ENCODE peak calls at places on chromosome X, in five cellular contexts. One of them, this sample, is unnamed.

GRCh38 chrX:71935542-71935941 is 24.9 kb downstream of the NHSL2 start:
- DNase-seq in IMR-90: no peak
- DNase-seq in A549: no peak
- DNase-seq in HepG2: no peak
- DNase-seq in H1: no peak
- DNase-seq in this sample: no peak

GRCh38 chrX:98380106-98380505 is 1496.4 kb downstream of the RPA4 start:
- DNase-seq in IMR-90: no peak
- DNase-seq in A549: no peak
- DNase-seq in HepG2: no peak
- DNase-seq in H1: peak
- DNase-seq in this sample: no peak

GRCh38 chrX:106621836-106622235 is 10.1 kb downstream of the RADX start:
- DNase-seq in IMR-90: no peak
- DNase-seq in A549: no peak
- DNase-seq in HepG2: no peak
- DNase-seq in H1: no peak
- DNase-seq in this sample: no peak

GRCh38 chrX:71111851-71112468 is 583 bp upstream of the IL2RG start:
- DNase-seq in IMR-90: no peak
- DNase-seq in A549: no peak
- DNase-seq in HepG2: no peak
- DNase-seq in H1: no peak
- DNase-seq in this sample: no peak

GRCh38 chrX:106168107-106168506 is at the start of gene PWWP3B:
- DNase-seq in IMR-90: no peak
- DNase-seq in A549: no peak
- DNase-seq in HepG2: no peak
- DNase-seq in H1: no peak
- DNase-seq in this sample: peak

GRCh38 chrX:63855896-63856295 is 70.9 kb upstream of the ARHGEF9 start:
- DNase-seq in IMR-90: peak
- DNase-seq in A549: no peak
- DNase-seq in HepG2: no peak
- DNase-seq in H1: no peak
- DNase-seq in this sample: no peak

GRCh38 chrX:36978886-36979285 is 29.3 kb upstream of the FAM47C start:
- DNase-seq in IMR-90: peak
- DNase-seq in A549: no peak
- DNase-seq in HepG2: no peak
- DNase-seq in H1: no peak
- DNase-seq in this sample: no peak

GRCh38 chrX:130770615-130771014 is 132.4 kb downstream of the ENOX2 start:
- DNase-seq in IMR-90: peak
- DNase-seq in A549: no peak
- DNase-seq in HepG2: no peak
- DNase-seq in H1: no peak
- DNase-seq in this sample: no peak

GRCh38 chrX:107826286-107827136 is 845 bp downstream of the MID2 start:
- DNase-seq in IMR-90: peak
- DNase-seq in A549: peak
- DNase-seq in HepG2: no peak
- DNase-seq in H1: no peak
- DNase-seq in this sample: no peak

GRCh38 chrX:11678174-11678573 is 12.5 kb upstream of the ARHGAP6 start:
- DNase-seq in IMR-90: no peak
- DNase-seq in A549: no peak
- DNase-seq in HepG2: no peak
- DNase-seq in H1: no peak
- DNase-seq in this sample: no peak

GRCh38 chrX:137573356-137574101 is 7.6 kb downstream of the ZIC3 start:
- DNase-seq in IMR-90: no peak
- DNase-seq in A549: no peak
- DNase-seq in HepG2: no peak
- DNase-seq in H1: peak
- DNase-seq in this sample: no peak

GRCh38 chrX:17024896-17025295 is 78.4 kb downstream of the REPS2 start:
- DNase-seq in IMR-90: no peak
- DNase-seq in A549: no peak
- DNase-seq in HepG2: peak
- DNase-seq in H1: peak
- DNase-seq in this sample: no peak

GRCh38 chrX:104172788-104173187 is 6.5 kb downstream of the FAM199X start:
- DNase-seq in IMR-90: no peak
- DNase-seq in A549: no peak
- DNase-seq in HepG2: no peak
- DNase-seq in H1: no peak
- DNase-seq in this sample: peak

GRCh38 chrX:112545051-112545450 is 134.7 kb downstream of the LHFPL1 start:
- DNase-seq in IMR-90: peak
- DNase-seq in A549: no peak
- DNase-seq in HepG2: no peak
- DNase-seq in H1: no peak
- DNase-seq in this sample: no peak

GRCh38 chrX:128816919-128817318 is 706.4 kb downstream of the SMARCA1 start:
- DNase-seq in IMR-90: no peak
- DNase-seq in A549: no peak
- DNase-seq in HepG2: peak
- DNase-seq in H1: no peak
- DNase-seq in this sample: peak

GRCh38 chrX:96027363-96027894 is 657.2 kb upstream of the DIAPH2 start:
- DNase-seq in IMR-90: no peak
- DNase-seq in A549: no peak
- DNase-seq in HepG2: no peak
- DNase-seq in H1: no peak
- DNase-seq in this sample: no peak

GRCh38 chrX:110257889-110258288 is 60.0 kb downstream of the AMMECR1 start:
- DNase-seq in IMR-90: no peak
- DNase-seq in A549: no peak
- DNase-seq in HepG2: no peak
- DNase-seq in H1: no peak
- DNase-seq in this sample: no peak

GRCh38 chrX:129779747-129780146 is at the start of gene SASH3:
- DNase-seq in IMR-90: no peak
- DNase-seq in A549: no peak
- DNase-seq in HepG2: no peak
- DNase-seq in H1: no peak
- DNase-seq in this sample: no peak

GRCh38 chrX:136659174-136659573 is 11.2 kb downstream of the CD40LG start:
- DNase-seq in IMR-90: no peak
- DNase-seq in A549: no peak
- DNase-seq in HepG2: no peak
- DNase-seq in H1: no peak
- DNase-seq in this sample: no peak

GRCh38 chrX:65574356-65574755 is 39.8 kb upstream of the LAS1L start:
- DNase-seq in IMR-90: no peak
- DNase-seq in A549: no peak
- DNase-seq in HepG2: no peak
- DNase-seq in H1: no peak
- DNase-seq in this sample: no peak

DNA sequence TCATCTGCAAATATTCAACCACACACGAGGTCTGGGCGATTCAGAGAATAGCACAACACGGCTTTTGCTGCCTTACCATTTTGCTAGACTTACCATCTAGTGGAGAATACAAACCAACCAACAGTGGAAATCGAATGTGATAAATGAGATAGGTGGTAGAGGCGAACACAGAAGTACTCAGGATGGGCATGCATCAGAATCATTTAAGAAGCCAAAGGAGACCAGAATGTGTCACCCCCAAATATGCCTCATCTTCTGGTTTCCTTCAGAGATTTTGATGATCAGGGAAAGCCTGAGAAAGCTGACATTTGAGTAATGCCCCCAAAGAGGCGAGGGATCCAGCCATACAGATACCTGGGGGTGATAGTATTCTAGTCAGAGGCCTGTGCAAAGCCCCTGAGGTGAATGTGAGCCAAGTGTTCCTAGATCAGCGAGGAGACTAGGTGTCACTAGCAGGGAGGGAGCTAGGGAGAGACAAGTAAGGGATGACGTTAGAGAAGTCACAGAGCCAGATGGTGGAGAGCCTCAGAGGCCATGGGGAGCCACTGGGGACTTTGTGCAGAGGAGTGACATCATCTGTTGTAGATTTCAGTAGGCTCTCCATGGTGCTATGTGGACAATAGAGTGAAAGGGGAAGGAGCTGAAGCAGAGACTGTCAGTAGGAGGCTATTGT is 1.7 kb downstream of the MTMR1 start:
- DNase-seq in IMR-90: no peak
- DNase-seq in A549: no peak
- DNase-seq in HepG2: no peak
- DNase-seq in H1: no peak
- DNase-seq in this sample: peak
- TF ChIP-seq MAFK in IMR-90: no peak
- TF ChIP-seq MAFK in A549: no peak
- TF ChIP-seq MAFK in HepG2: no peak
- TF ChIP-seq MAFK in H1: no peak
- TF ChIP-seq MAFK in this sample: no peak

DNA sequence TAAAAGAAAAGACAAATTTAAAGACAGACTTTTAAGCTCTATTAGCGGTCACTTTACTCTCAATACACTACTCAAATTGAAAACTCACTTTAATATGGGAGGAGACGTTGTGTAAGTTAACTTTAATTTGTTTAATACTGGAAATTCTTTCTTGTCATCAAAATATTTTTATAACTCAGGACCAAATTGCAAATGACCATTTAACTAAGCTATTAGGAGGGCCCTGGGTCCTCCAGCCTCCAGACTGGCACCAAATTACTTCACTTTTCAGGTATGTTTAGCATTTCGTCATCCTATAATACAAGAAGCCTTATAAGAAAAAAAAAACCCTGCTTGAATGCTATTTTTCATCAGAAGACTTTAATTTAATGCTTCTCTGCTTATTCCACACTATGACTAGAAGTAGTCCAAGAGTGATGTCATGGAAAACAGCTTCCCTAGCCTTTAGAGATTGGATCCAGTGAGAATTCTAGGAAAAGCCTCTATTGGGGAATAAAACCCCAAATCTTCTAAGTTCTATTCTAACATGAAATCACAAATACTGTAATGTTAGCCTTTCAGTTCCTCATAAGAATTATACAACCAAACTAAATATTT is 6.6 kb downstream of the KLHL15 start:
- DNase-seq in IMR-90: peak
- DNase-seq in A549: no peak
- DNase-seq in HepG2: no peak
- DNase-seq in H1: no peak
- DNase-seq in this sample: no peak
- TF ChIP-seq MAFK in IMR-90: no peak
- TF ChIP-seq MAFK in A549: no peak
- TF ChIP-seq MAFK in HepG2: no peak
- TF ChIP-seq MAFK in H1: no peak
- TF ChIP-seq MAFK in this sample: no peak

GRCh38 chrX:49278081-49278480 is 8.5 kb downstream of the PPP1R3F start:
- DNase-seq in IMR-90: no peak
- DNase-seq in A549: no peak
- DNase-seq in HepG2: no peak
- DNase-seq in H1: no peak
- DNase-seq in this sample: no peak

GRCh38 chrX:49286136-49286535 is 16.5 kb downstream of the PPP1R3F start:
- DNase-seq in IMR-90: no peak
- DNase-seq in A549: no peak
- DNase-seq in HepG2: no peak
- DNase-seq in H1: no peak
- DNase-seq in this sample: no peak

GRCh38 chrX:49284212-49284611 is 14.6 kb downstream of the PPP1R3F start:
- DNase-seq in IMR-90: no peak
- DNase-seq in A549: no peak
- DNase-seq in HepG2: no peak
- DNase-seq in H1: no peak
- DNase-seq in this sample: no peak

GRCh38 chrX:49286581-49286980 is 16.9 kb upstream of the GAGE10 start:
- DNase-seq in IMR-90: no peak
- DNase-seq in A549: no peak
- DNase-seq in HepG2: no peak
- DNase-seq in H1: no peak
- DNase-seq in this sample: no peak

GRCh38 chrX:49282647-49283011 is 13.0 kb downstream of the PPP1R3F start:
- DNase-seq in IMR-90: peak
- DNase-seq in A549: no peak
- DNase-seq in HepG2: no peak
- DNase-seq in H1: no peak
- DNase-seq in this sample: peak
- TF ChIP-seq MAFK in IMR-90: no peak
- TF ChIP-seq MAFK in A549: no peak
- TF ChIP-seq MAFK in HepG2: no peak
- TF ChIP-seq MAFK in H1: no peak
- TF ChIP-seq MAFK in this sample: no peak

GRCh38 chrX:77595848-77596247 is 148.7 kb downstream of the FGF16 start:
- DNase-seq in IMR-90: peak
- DNase-seq in A549: no peak
- DNase-seq in HepG2: no peak
- DNase-seq in H1: no peak
- DNase-seq in this sample: no peak
- TF ChIP-seq MAFK in IMR-90: no peak
- TF ChIP-seq MAFK in A549: no peak
- TF ChIP-seq MAFK in HepG2: no peak
- TF ChIP-seq MAFK in H1: no peak
- TF ChIP-seq MAFK in this sample: no peak

GRCh38 chrX:40523852-40524251 is 56.9 kb upstream of the ATP6AP2 start:
- DNase-seq in IMR-90: no peak
- DNase-seq in A549: no peak
- DNase-seq in HepG2: no peak
- DNase-seq in H1: no peak
- DNase-seq in this sample: no peak
- TF ChIP-seq MAFK in IMR-90: no peak
- TF ChIP-seq MAFK in A549: no peak
- TF ChIP-seq MAFK in HepG2: no peak
- TF ChIP-seq MAFK in H1: no peak
- TF ChIP-seq MAFK in this sample: no peak

DNA sequence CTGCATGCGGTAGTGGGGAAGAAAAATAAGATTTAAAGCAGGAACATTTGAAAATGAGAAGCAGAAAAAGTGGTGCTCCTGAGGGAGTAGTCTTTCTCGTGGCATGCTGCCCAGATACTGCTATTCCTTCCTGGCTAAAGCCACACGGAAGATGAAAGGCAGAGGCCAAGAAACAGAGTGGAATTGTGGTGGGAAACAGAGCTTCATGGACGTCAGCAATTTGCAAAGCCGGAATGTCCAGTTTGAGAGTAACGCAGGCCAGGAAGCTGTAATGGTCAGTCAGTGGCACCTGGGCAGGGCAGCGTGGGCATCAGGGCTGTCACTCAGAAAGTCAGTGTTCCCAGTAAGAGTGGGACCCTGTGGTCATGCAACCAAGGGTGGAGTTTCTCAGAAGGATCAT is 63.7 kb upstream of the FMR1 start:
- DNase-seq in IMR-90: no peak
- DNase-seq in A549: no peak
- DNase-seq in HepG2: no peak
- DNase-seq in H1: no peak
- DNase-seq in this sample: no peak
- TF ChIP-seq MAFK in IMR-90: no peak
- TF ChIP-seq MAFK in A549: no peak
- TF ChIP-seq MAFK in HepG2: no peak
- TF ChIP-seq MAFK in H1: no peak
- TF ChIP-seq MAFK in this sample: no peak

GRCh38 chrX:153646620-153647373 is at the start of gene DUSP9:
- DNase-seq in IMR-90: no peak
- DNase-seq in A549: peak
- DNase-seq in HepG2: peak
- DNase-seq in H1: no peak
- DNase-seq in this sample: peak
- TF ChIP-seq MAFK in IMR-90: no peak
- TF ChIP-seq MAFK in A549: no peak
- TF ChIP-seq MAFK in HepG2: no peak
- TF ChIP-seq MAFK in H1: no peak
- TF ChIP-seq MAFK in this sample: no peak